ENCODE peak calls at places on chromosome 17, in seven cellular contexts. One of them, this sample, is unnamed.

GRCh38 chr17:70138309-70138865 is 30.9 kb upstream of the KCNJ2 start:
- DNase-seq in neural crest cell: no peak
- DNase-seq in fibroblast of mammary gland: peak
- DNase-seq in HAP-1: no peak
- DNase-seq in activated gamma-delta T cell treated with Interleukin-2 at 50 U/mL for 16 hours: no peak
- DNase-seq in activated T-helper 1 cell treated with anti-CD3 and anti-CD28 coated beads, Interleukin-2, amount 50 U/mL, for 16 hours: no peak
- DNase-seq in T-helper 2 cell: no peak
- DNase-seq in this sample: no peak

GRCh38 chr17:19368119-19368660 is 5.7 kb upstream of the B9D1 start:
- DNase-seq in activated gamma-delta T cell treated with Interleukin-2 at 50 U/mL for 16 hours: no peak
- DNase-seq in fibroblast of mammary gland: peak
- DNase-seq in neural crest cell: no peak
- DNase-seq in T-helper 2 cell: no peak
- DNase-seq in HAP-1: no peak
- DNase-seq in activated T-helper 1 cell treated with anti-CD3 and anti-CD28 coated beads, Interleukin-2, amount 50 U/mL, for 16 hours: no peak
- DNase-seq in this sample: no peak

GRCh38 chr17:79892457-79893236 is 53.4 kb upstream of the CBX4 start:
- DNase-seq in activated T-helper 1 cell treated with anti-CD3 and anti-CD28 coated beads, Interleukin-2, amount 50 U/mL, for 16 hours: no peak
- DNase-seq in T-helper 2 cell: no peak
- DNase-seq in fibroblast of mammary gland: no peak
- DNase-seq in activated gamma-delta T cell treated with Interleukin-2 at 50 U/mL for 16 hours: no peak
- DNase-seq in HAP-1: no peak
- DNase-seq in neural crest cell: no peak
- DNase-seq in this sample: no peak

GRCh38 chr17:2814499-2815341 is 18.5 kb downstream of the RAP1GAP2 start:
- DNase-seq in HAP-1: no peak
- DNase-seq in activated T-helper 1 cell treated with anti-CD3 and anti-CD28 coated beads, Interleukin-2, amount 50 U/mL, for 16 hours: peak
- DNase-seq in fibroblast of mammary gland: no peak
- DNase-seq in neural crest cell: no peak
- DNase-seq in activated gamma-delta T cell treated with Interleukin-2 at 50 U/mL for 16 hours: peak
- DNase-seq in T-helper 2 cell: peak
- DNase-seq in this sample: peak

GRCh38 chr17:5527647-5528250 is 41.4 kb downstream of the MIS12 start:
- DNase-seq in HAP-1: no peak
- DNase-seq in activated gamma-delta T cell treated with Interleukin-2 at 50 U/mL for 16 hours: no peak
- DNase-seq in activated T-helper 1 cell treated with anti-CD3 and anti-CD28 coated beads, Interleukin-2, amount 50 U/mL, for 16 hours: no peak
- DNase-seq in T-helper 2 cell: no peak
- DNase-seq in fibroblast of mammary gland: no peak
- DNase-seq in neural crest cell: no peak
- DNase-seq in this sample: no peak

GRCh38 chr17:1228752-1229353 is 41.4 kb upstream of the BHLHA9 start:
- DNase-seq in activated gamma-delta T cell treated with Interleukin-2 at 50 U/mL for 16 hours: no peak
- DNase-seq in T-helper 2 cell: no peak
- DNase-seq in fibroblast of mammary gland: no peak
- DNase-seq in activated T-helper 1 cell treated with anti-CD3 and anti-CD28 coated beads, Interleukin-2, amount 50 U/mL, for 16 hours: no peak
- DNase-seq in neural crest cell: no peak
- DNase-seq in HAP-1: no peak
- DNase-seq in this sample: no peak

GRCh38 chr17:3528604-3529511 is 28.8 kb downstream of the TRPV3 start:
- DNase-seq in neural crest cell: no peak
- DNase-seq in fibroblast of mammary gland: no peak
- DNase-seq in activated T-helper 1 cell treated with anti-CD3 and anti-CD28 coated beads, Interleukin-2, amount 50 U/mL, for 16 hours: no peak
- DNase-seq in T-helper 2 cell: no peak
- DNase-seq in activated gamma-delta T cell treated with Interleukin-2 at 50 U/mL for 16 hours: no peak
- DNase-seq in HAP-1: no peak
- DNase-seq in this sample: no peak

GRCh38 chr17:7951143-7951792 is 19.3 kb downstream of the CNTROB start:
- DNase-seq in HAP-1: no peak
- DNase-seq in T-helper 2 cell: no peak
- DNase-seq in activated T-helper 1 cell treated with anti-CD3 and anti-CD28 coated beads, Interleukin-2, amount 50 U/mL, for 16 hours: no peak
- DNase-seq in activated gamma-delta T cell treated with Interleukin-2 at 50 U/mL for 16 hours: no peak
- DNase-seq in neural crest cell: no peak
- DNase-seq in fibroblast of mammary gland: no peak
- DNase-seq in this sample: no peak

GRCh38 chr17:47287068-47287467 is 33.4 kb downstream of the ITGB3 start:
- DNase-seq in activated gamma-delta T cell treated with Interleukin-2 at 50 U/mL for 16 hours: no peak
- DNase-seq in neural crest cell: no peak
- DNase-seq in fibroblast of mammary gland: no peak
- DNase-seq in HAP-1: no peak
- DNase-seq in T-helper 2 cell: no peak
- DNase-seq in activated T-helper 1 cell treated with anti-CD3 and anti-CD28 coated beads, Interleukin-2, amount 50 U/mL, for 16 hours: no peak
- DNase-seq in this sample: no peak

GRCh38 chr17:27390540-27390939 is 65.7 kb upstream of the KSR1 start:
- DNase-seq in fibroblast of mammary gland: no peak
- DNase-seq in activated gamma-delta T cell treated with Interleukin-2 at 50 U/mL for 16 hours: no peak
- DNase-seq in activated T-helper 1 cell treated with anti-CD3 and anti-CD28 coated beads, Interleukin-2, amount 50 U/mL, for 16 hours: no peak
- DNase-seq in T-helper 2 cell: no peak
- DNase-seq in neural crest cell: no peak
- DNase-seq in HAP-1: no peak
- DNase-seq in this sample: no peak

GRCh38 chr17:4572131-4572530 is 11.8 kb upstream of the GGT6 start:
- DNase-seq in activated gamma-delta T cell treated with Interleukin-2 at 50 U/mL for 16 hours: no peak
- DNase-seq in T-helper 2 cell: no peak
- DNase-seq in fibroblast of mammary gland: no peak
- DNase-seq in activated T-helper 1 cell treated with anti-CD3 and anti-CD28 coated beads, Interleukin-2, amount 50 U/mL, for 16 hours: no peak
- DNase-seq in HAP-1: no peak
- DNase-seq in neural crest cell: no peak
- DNase-seq in this sample: no peak

GRCh38 chr17:3033248-3033640 is 30.2 kb downstream of the OR1D5 start:
- DNase-seq in activated gamma-delta T cell treated with Interleukin-2 at 50 U/mL for 16 hours: no peak
- DNase-seq in neural crest cell: no peak
- DNase-seq in T-helper 2 cell: no peak
- DNase-seq in HAP-1: no peak
- DNase-seq in fibroblast of mammary gland: no peak
- DNase-seq in activated T-helper 1 cell treated with anti-CD3 and anti-CD28 coated beads, Interleukin-2, amount 50 U/mL, for 16 hours: no peak
- DNase-seq in this sample: no peak

GRCh38 chr17:80752369-80752705 is 207.7 kb downstream of the RPTOR start:
- DNase-seq in fibroblast of mammary gland: no peak
- DNase-seq in activated T-helper 1 cell treated with anti-CD3 and anti-CD28 coated beads, Interleukin-2, amount 50 U/mL, for 16 hours: no peak
- DNase-seq in neural crest cell: no peak
- DNase-seq in activated gamma-delta T cell treated with Interleukin-2 at 50 U/mL for 16 hours: no peak
- DNase-seq in HAP-1: no peak
- DNase-seq in T-helper 2 cell: no peak
- DNase-seq in this sample: no peak

GRCh38 chr17:64107517-64108235 is 22.3 kb downstream of the ERN1 start:
- DNase-seq in neural crest cell: no peak
- DNase-seq in activated T-helper 1 cell treated with anti-CD3 and anti-CD28 coated beads, Interleukin-2, amount 50 U/mL, for 16 hours: no peak
- DNase-seq in HAP-1: no peak
- DNase-seq in activated gamma-delta T cell treated with Interleukin-2 at 50 U/mL for 16 hours: no peak
- DNase-seq in fibroblast of mammary gland: no peak
- DNase-seq in T-helper 2 cell: no peak
- DNase-seq in this sample: no peak

GRCh38 chr17:22202702-22203101 is 510.4 kb downstream of the KCNJ18 start:
- DNase-seq in fibroblast of mammary gland: no peak
- DNase-seq in HAP-1: no peak
- DNase-seq in activated T-helper 1 cell treated with anti-CD3 and anti-CD28 coated beads, Interleukin-2, amount 50 U/mL, for 16 hours: no peak
- DNase-seq in neural crest cell: no peak
- DNase-seq in activated gamma-delta T cell treated with Interleukin-2 at 50 U/mL for 16 hours: no peak
- DNase-seq in T-helper 2 cell: no peak
- DNase-seq in this sample: no peak

GRCh38 chr17:40564195-40564882 is 933 bp downstream of the CCR7 start:
- DNase-seq in activated T-helper 1 cell treated with anti-CD3 and anti-CD28 coated beads, Interleukin-2, amount 50 U/mL, for 16 hours: no peak
- DNase-seq in fibroblast of mammary gland: no peak
- DNase-seq in neural crest cell: no peak
- DNase-seq in T-helper 2 cell: peak
- DNase-seq in activated gamma-delta T cell treated with Interleukin-2 at 50 U/mL for 16 hours: peak
- DNase-seq in HAP-1: no peak
- DNase-seq in this sample: peak

GRCh38 chr17:60577147-60577925 is 22.7 kb upstream of the PPM1D start:
- DNase-seq in HAP-1: no peak
- DNase-seq in fibroblast of mammary gland: peak
- DNase-seq in T-helper 2 cell: no peak
- DNase-seq in activated T-helper 1 cell treated with anti-CD3 and anti-CD28 coated beads, Interleukin-2, amount 50 U/mL, for 16 hours: no peak
- DNase-seq in neural crest cell: no peak
- DNase-seq in activated gamma-delta T cell treated with Interleukin-2 at 50 U/mL for 16 hours: no peak
- DNase-seq in this sample: no peak

GRCh38 chr17:29573558-29573870 is 5.0 kb downstream of the TP53I13 start:
- DNase-seq in HAP-1: no peak
- DNase-seq in activated gamma-delta T cell treated with Interleukin-2 at 50 U/mL for 16 hours: no peak
- DNase-seq in activated T-helper 1 cell treated with anti-CD3 and anti-CD28 coated beads, Interleukin-2, amount 50 U/mL, for 16 hours: no peak
- DNase-seq in neural crest cell: no peak
- DNase-seq in fibroblast of mammary gland: no peak
- DNase-seq in T-helper 2 cell: no peak
- DNase-seq in this sample: no peak

GRCh38 chr17:2084129-2084765 is 29.3 kb downstream of the HIC1 start:
- DNase-seq in neural crest cell: no peak
- DNase-seq in fibroblast of mammary gland: peak
- DNase-seq in T-helper 2 cell: no peak
- DNase-seq in activated gamma-delta T cell treated with Interleukin-2 at 50 U/mL for 16 hours: no peak
- DNase-seq in activated T-helper 1 cell treated with anti-CD3 and anti-CD28 coated beads, Interleukin-2, amount 50 U/mL, for 16 hours: no peak
- DNase-seq in HAP-1: no peak
- DNase-seq in this sample: no peak

GRCh38 chr17:16419929-16420271 is 4.5 kb downstream of the TRPV2 start:
- DNase-seq in activated T-helper 1 cell treated with anti-CD3 and anti-CD28 coated beads, Interleukin-2, amount 50 U/mL, for 16 hours: no peak
- DNase-seq in fibroblast of mammary gland: peak
- DNase-seq in neural crest cell: no peak
- DNase-seq in T-helper 2 cell: peak
- DNase-seq in HAP-1: no peak
- DNase-seq in activated gamma-delta T cell treated with Interleukin-2 at 50 U/mL for 16 hours: peak
- DNase-seq in this sample: peak

GRCh38 chr17:69492410-69493071 is 78.0 kb downstream of the MAP2K6 start:
- DNase-seq in HAP-1: no peak
- DNase-seq in neural crest cell: no peak
- DNase-seq in activated T-helper 1 cell treated with anti-CD3 and anti-CD28 coated beads, Interleukin-2, amount 50 U/mL, for 16 hours: no peak
- DNase-seq in activated gamma-delta T cell treated with Interleukin-2 at 50 U/mL for 16 hours: no peak
- DNase-seq in fibroblast of mammary gland: peak
- DNase-seq in T-helper 2 cell: no peak
- DNase-seq in this sample: no peak

This sample was measured in effector memory CD8-positive, alpha-beta T cell.